ENCODE peak calls at places on chromosomes 1 and 21, in five cellular contexts. G, A, P, F and C are unnamed samples.

GRCh38 chr1:15328785-15329480 is 80.8 kb upstream of the EFHD2 start:
- DNase-seq in G (peak), A (no peak), P (peak), F (no peak), C (no peak)

GRCh38 chr1:147162093-147162492 is 10.2 kb downstream of the PRKAB2 start:
- DNase-seq in G (no peak), A (no peak), P (no peak), F (no peak), C (no peak)

GRCh38 chr1:52238474-52238873 is 96.6 kb downstream of the ZFYVE9 start:
- DNase-seq in G (no peak), A (no peak), P (no peak), F (no peak), C (no peak)

GRCh38 chr21:28334407-28334806 is 658.3 kb downstream of the LTN1 start:
- DNase-seq in G (no peak), A (no peak), P (no peak), F (no peak), C (no peak)

GRCh38 chr1:203537806-203538464 is 44.0 kb downstream of the OPTC start:
- DNase-seq in G (no peak), A (peak), P (peak), F (no peak), C (no peak)

GRCh38 chr1:68223714-68224113 is 8.6 kb downstream of the WLS start:
- DNase-seq in G (no peak), A (no peak), P (no peak), F (no peak), C (no peak)

GRCh38 chr1:155900161-155900560 is 11.0 kb downstream of the RIT1 start:
- DNase-seq in G (no peak), A (no peak), P (no peak), F (no peak), C (no peak)

GRCh38 chr1:205230965-205231364 is 3.2 kb downstream of the TMCC2 start:
- DNase-seq in G (no peak), A (no peak), P (no peak), F (no peak), C (no peak)

GRCh38 chr1:246527402-246528088 is 20.5 kb upstream of the SMYD3 start:
- DNase-seq in G (no peak), A (no peak), P (peak), F (no peak), C (no peak)

GRCh38 chr1:193368302-193368701 is 181.9 kb upstream of the B3GALT2 start:
- DNase-seq in G (peak), A (no peak), P (no peak), F (no peak), C (no peak)

GRCh38 chr1:31032266-31032665 is 33.3 kb downstream of the PUM1 start:
- DNase-seq in G (no peak), A (no peak), P (no peak), F (no peak), C (no peak)

GRCh38 chr1:232911027-232911599 is 39.3 kb upstream of the NTPCR start:
- DNase-seq in G (no peak), A (no peak), P (no peak), F (no peak), C (no peak)

GRCh38 chr1:171480035-171480434 is 5.3 kb upstream of the PRRC2C start:
- DNase-seq in G (no peak), A (no peak), P (no peak), F (no peak), C (peak)

GRCh38 chr1:64923294-64923718 is 43.0 kb downstream of the JAK1 start:
- DNase-seq in G (no peak), A (peak), P (peak), F (no peak), C (no peak)

GRCh38 chr1:72724951-72725863 is 442.9 kb upstream of the NEGR1 start:
- DNase-seq in G (no peak), A (no peak), P (no peak), F (no peak), C (no peak)

GRCh38 chr1:220271706-220272046 is 577 bp downstream of the RAB3GAP2 start:
- DNase-seq in G (no peak), A (no peak), P (no peak), F (no peak), C (no peak)

GRCh38 chr1:221098462-221099406 is 219.5 kb downstream of the HLX start:
- DNase-seq in G (no peak), A (no peak), P (no peak), F (no peak), C (no peak)

GRCh38 chr1:61266738-61267137 is 184.4 kb downstream of the NFIA start:
- DNase-seq in G (no peak), A (no peak), P (no peak), F (no peak), C (no peak)

GRCh38 chr1:1032428-1032827 is 12.5 kb downstream of the AGRN start:
- DNase-seq in G (no peak), A (no peak), P (no peak), F (no peak), C (no peak)

GRCh38 chr1:20775700-20776099 is 11.4 kb downstream of the HP1BP3 start:
- DNase-seq in G (no peak), A (no peak), P (no peak), F (no peak), C (no peak)

GRCh38 chr1:181936768-181937581 is 124.5 kb downstream of the ZNF648 start:
- DNase-seq in G (peak), A (no peak), P (no peak), F (no peak), C (no peak)

GRCh38 chr1:196377811-196378210 is 230.4 kb downstream of the KCNT2 start:
- DNase-seq in G (no peak), A (no peak), P (no peak), F (no peak), C (no peak)

GRCh38 chr1:92940541-92940940 is 20.7 kb downstream of the DIPK1A start:
- DNase-seq in G (no peak), A (no peak), P (no peak), F (no peak), C (no peak)

GRCh38 chr1:70277875-70278274 is 56.7 kb downstream of the SRSF11 start:
- DNase-seq in G (no peak), A (no peak), P (no peak), F (no peak), C (no peak)

GRCh38 chr1:18384059-18384458 is 96.7 kb upstream of the KLHDC7A start:
- DNase-seq in G (no peak), A (no peak), P (no peak), F (no peak), C (no peak)

GRCh38 chr1:191757003-191757402 is 401.3 kb upstream of the RGS18 start:
- DNase-seq in G (no peak), A (no peak), P (no peak), F (no peak), C (peak)

GRCh38 chr1:58456470-58456869 is 90.1 kb downstream of the OMA1 start:
- DNase-seq in G (no peak), A (no peak), P (no peak), F (no peak), C (no peak)